ENCODE peak calls at places on chromosomes 5 and 9, in nine cellular contexts. One of them, this sample, is unnamed.

GRCh38 chr9:134585746-134586706 is 55.6 kb upstream of the COL5A1 start:
- DNase-seq in mucosa of gallbladder: no peak
- DNase-seq in GF-D8: no peak
- DNase-seq in upper lobe of right lung: peak; percentile 44
- DNase-seq in NCI-H82: no peak
- DNase-seq in NCI-H446 treated with DMSO at 0.1 percent for 48 hours: no peak
- DNase-seq in AG09319: no peak
- DNase-seq in NCI-H460: no peak
- DNase-seq in sciatic nerve: peak; percentile 47
- DNase-seq in this sample: no peak

GRCh38 chr9:16612627-16613026 is 257.8 kb downstream of the BNC2 start:
- DNase-seq in NCI-H446 treated with DMSO at 0.1 percent for 48 hours: no peak
- DNase-seq in AG09319: no peak
- DNase-seq in mucosa of gallbladder: no peak
- DNase-seq in NCI-H82: no peak
- DNase-seq in sciatic nerve: no peak
- DNase-seq in upper lobe of right lung: no peak
- DNase-seq in NCI-H460: no peak
- DNase-seq in GF-D8: no peak
- DNase-seq in this sample: no peak

GRCh38 chr9:6845881-6846280 is 88.1 kb downstream of the KDM4C start:
- DNase-seq in mucosa of gallbladder: no peak
- DNase-seq in NCI-H460: no peak
- DNase-seq in upper lobe of right lung: no peak
- DNase-seq in AG09319: no peak
- DNase-seq in NCI-H446 treated with DMSO at 0.1 percent for 48 hours: no peak
- DNase-seq in sciatic nerve: no peak
- DNase-seq in NCI-H82: peak; percentile 33
- DNase-seq in GF-D8: no peak
- DNase-seq in this sample: no peak

GRCh38 chr5:139678751-139679750 is 30.9 kb downstream of the CXXC5 start:
- DNase-seq in AG09319: no peak
- DNase-seq in mucosa of gallbladder: no peak
- DNase-seq in NCI-H460: no peak
- DNase-seq in sciatic nerve: no peak
- DNase-seq in upper lobe of right lung: no peak
- DNase-seq in NCI-H82: peak; percentile 30
- DNase-seq in NCI-H446 treated with DMSO at 0.1 percent for 48 hours: no peak
- DNase-seq in GF-D8: peak; percentile 35
- DNase-seq in this sample: no peak

GRCh38 chr9:117704024-117704575 is at the start of gene TLR4:
- DNase-seq in sciatic nerve: peak; percentile 78
- DNase-seq in NCI-H82: no peak
- DNase-seq in mucosa of gallbladder: peak; percentile 57
- DNase-seq in NCI-H446 treated with DMSO at 0.1 percent for 48 hours: no peak
- DNase-seq in GF-D8: peak; percentile 53
- DNase-seq in upper lobe of right lung: peak; percentile 73
- DNase-seq in NCI-H460: no peak
- DNase-seq in AG09319: peak; percentile 25
- DNase-seq in this sample: no peak

GRCh38 chr5:58188287-58188651 is 271.6 kb downstream of the PLK2 start:
- DNase-seq in mucosa of gallbladder: peak; percentile 20
- DNase-seq in NCI-H460: peak; percentile 95
- DNase-seq in GF-D8: no peak
- DNase-seq in upper lobe of right lung: no peak
- DNase-seq in AG09319: peak; percentile 59
- DNase-seq in NCI-H82: no peak
- DNase-seq in NCI-H446 treated with DMSO at 0.1 percent for 48 hours: no peak
- DNase-seq in sciatic nerve: no peak
- DNase-seq in this sample: peak; percentile 60

GRCh38 chr5:175678074-175678473 is 20.2 kb downstream of the HRH2 start:
- DNase-seq in mucosa of gallbladder: no peak
- DNase-seq in NCI-H460: no peak
- DNase-seq in NCI-H446 treated with DMSO at 0.1 percent for 48 hours: no peak
- DNase-seq in sciatic nerve: no peak
- DNase-seq in NCI-H82: no peak
- DNase-seq in AG09319: no peak
- DNase-seq in GF-D8: no peak
- DNase-seq in upper lobe of right lung: no peak
- DNase-seq in this sample: no peak

GRCh38 chr5:109105631-109106267 is 304.0 kb downstream of the PJA2 start:
- DNase-seq in NCI-H446 treated with DMSO at 0.1 percent for 48 hours: peak; percentile 86
- DNase-seq in NCI-H82: peak; percentile 42
- DNase-seq in NCI-H460: no peak
- DNase-seq in upper lobe of right lung: no peak
- DNase-seq in AG09319: peak; percentile 76
- DNase-seq in mucosa of gallbladder: no peak
- DNase-seq in GF-D8: no peak
- DNase-seq in sciatic nerve: no peak
- DNase-seq in this sample: peak; percentile 82

GRCh38 chr5:176780951-176781350 is 29.4 kb upstream of the UNC5A start:
- DNase-seq in GF-D8: no peak
- DNase-seq in NCI-H82: no peak
- DNase-seq in mucosa of gallbladder: no peak
- DNase-seq in sciatic nerve: peak; percentile 38
- DNase-seq in NCI-H446 treated with DMSO at 0.1 percent for 48 hours: no peak
- DNase-seq in upper lobe of right lung: peak; percentile 64
- DNase-seq in AG09319: no peak
- DNase-seq in NCI-H460: no peak
- DNase-seq in this sample: no peak

GRCh38 chr5:115472601-115473000 is 72.0 kb downstream of the FEM1C start:
- DNase-seq in NCI-H460: no peak
- DNase-seq in mucosa of gallbladder: no peak
- DNase-seq in upper lobe of right lung: no peak
- DNase-seq in NCI-H82: no peak
- DNase-seq in sciatic nerve: no peak
- DNase-seq in AG09319: no peak
- DNase-seq in GF-D8: no peak
- DNase-seq in NCI-H446 treated with DMSO at 0.1 percent for 48 hours: peak; percentile 61
- DNase-seq in this sample: no peak

GRCh38 chr9:81321551-81321950 is 367.8 kb downstream of the TLE1 start:
- DNase-seq in GF-D8: no peak
- DNase-seq in AG09319: no peak
- DNase-seq in mucosa of gallbladder: no peak
- DNase-seq in NCI-H460: no peak
- DNase-seq in NCI-H82: no peak
- DNase-seq in sciatic nerve: no peak
- DNase-seq in NCI-H446 treated with DMSO at 0.1 percent for 48 hours: no peak
- DNase-seq in upper lobe of right lung: no peak
- DNase-seq in this sample: no peak

GRCh38 chr5:80238778-80239679 is 16.8 kb downstream of the SERINC5 start:
- DNase-seq in GF-D8: no peak
- DNase-seq in NCI-H446 treated with DMSO at 0.1 percent for 48 hours: peak; percentile 44
- DNase-seq in upper lobe of right lung: no peak
- DNase-seq in sciatic nerve: peak; percentile 81
- DNase-seq in AG09319: no peak
- DNase-seq in NCI-H82: peak; percentile 33
- DNase-seq in mucosa of gallbladder: peak; percentile 68
- DNase-seq in NCI-H460: no peak
- DNase-seq in this sample: no peak

GRCh38 chr5:16935271-16936149 is 578 bp downstream of the MYO10 start:
- DNase-seq in NCI-H446 treated with DMSO at 0.1 percent for 48 hours: no peak
- DNase-seq in GF-D8: no peak
- DNase-seq in NCI-H460: peak; percentile 31
- DNase-seq in upper lobe of right lung: peak; percentile 79
- DNase-seq in sciatic nerve: peak; percentile 76
- DNase-seq in NCI-H82: peak; percentile 67
- DNase-seq in AG09319: no peak
- DNase-seq in mucosa of gallbladder: no peak
- DNase-seq in this sample: no peak

GRCh38 chr9:13163946-13164345 is 115.5 kb downstream of the MPDZ start:
- DNase-seq in AG09319: no peak
- DNase-seq in sciatic nerve: no peak
- DNase-seq in NCI-H460: no peak
- DNase-seq in upper lobe of right lung: no peak
- DNase-seq in NCI-H82: no peak
- DNase-seq in NCI-H446 treated with DMSO at 0.1 percent for 48 hours: no peak
- DNase-seq in mucosa of gallbladder: no peak
- DNase-seq in GF-D8: no peak
- DNase-seq in this sample: no peak

GRCh38 chr5:1003296-1003937 is 5.2 kb upstream of the NKD2 start:
- DNase-seq in NCI-H82: peak; percentile 13
- DNase-seq in GF-D8: no peak
- DNase-seq in mucosa of gallbladder: no peak
- DNase-seq in NCI-H460: no peak
- DNase-seq in AG09319: no peak
- DNase-seq in sciatic nerve: peak; percentile 57
- DNase-seq in NCI-H446 treated with DMSO at 0.1 percent for 48 hours: no peak
- DNase-seq in upper lobe of right lung: peak; percentile 75
- DNase-seq in this sample: no peak

GRCh38 chr5:154288145-154288544 is 97.6 kb downstream of the GALNT10 start:
- DNase-seq in mucosa of gallbladder: peak; percentile 74
- DNase-seq in NCI-H82: peak; percentile 22
- DNase-seq in NCI-H460: no peak
- DNase-seq in AG09319: peak; percentile 48
- DNase-seq in upper lobe of right lung: no peak
- DNase-seq in sciatic nerve: no peak
- DNase-seq in NCI-H446 treated with DMSO at 0.1 percent for 48 hours: peak; percentile 6
- DNase-seq in GF-D8: no peak
- DNase-seq in this sample: no peak

GRCh38 chr5:116242363-116242762 is 157.5 kb downstream of the COMMD10 start:
- DNase-seq in NCI-H446 treated with DMSO at 0.1 percent for 48 hours: peak; percentile 29
- DNase-seq in NCI-H82: no peak
- DNase-seq in upper lobe of right lung: no peak
- DNase-seq in NCI-H460: no peak
- DNase-seq in mucosa of gallbladder: no peak
- DNase-seq in AG09319: peak; percentile 19
- DNase-seq in sciatic nerve: no peak
- DNase-seq in GF-D8: no peak
- DNase-seq in this sample: no peak

GRCh38 chr5:120072054-120072453 is 392.0 kb upstream of the PRR16 start:
- DNase-seq in upper lobe of right lung: no peak
- DNase-seq in GF-D8: no peak
- DNase-seq in mucosa of gallbladder: no peak
- DNase-seq in NCI-H460: no peak
- DNase-seq in sciatic nerve: no peak
- DNase-seq in NCI-H446 treated with DMSO at 0.1 percent for 48 hours: no peak
- DNase-seq in NCI-H82: no peak
- DNase-seq in AG09319: no peak
- DNase-seq in this sample: no peak

GRCh38 chr5:90802695-90803317 is 244.2 kb downstream of the ADGRV1 start:
- DNase-seq in NCI-H460: peak; percentile 43
- DNase-seq in upper lobe of right lung: no peak
- DNase-seq in NCI-H82: peak; percentile 53
- DNase-seq in mucosa of gallbladder: no peak
- DNase-seq in AG09319: no peak
- DNase-seq in GF-D8: no peak
- DNase-seq in NCI-H446 treated with DMSO at 0.1 percent for 48 hours: peak; percentile 4
- DNase-seq in sciatic nerve: no peak
- DNase-seq in this sample: no peak

GRCh38 chr9:33988219-33988890 is 60.3 kb downstream of the UBAP2 start:
- DNase-seq in AG09319: no peak
- DNase-seq in NCI-H446 treated with DMSO at 0.1 percent for 48 hours: no peak
- DNase-seq in GF-D8: no peak
- DNase-seq in sciatic nerve: no peak
- DNase-seq in mucosa of gallbladder: no peak
- DNase-seq in NCI-H460: no peak
- DNase-seq in NCI-H82: no peak
- DNase-seq in upper lobe of right lung: no peak
- DNase-seq in this sample: no peak

GRCh38 chr5:151150484-151151262 is 6.9 kb downstream of the ANXA6 start:
- DNase-seq in GF-D8: peak; percentile 96
- DNase-seq in NCI-H460: no peak
- DNase-seq in NCI-H82: peak; percentile 14
- DNase-seq in mucosa of gallbladder: peak; percentile 13
- DNase-seq in upper lobe of right lung: no peak
- DNase-seq in AG09319: no peak
- DNase-seq in sciatic nerve: no peak
- DNase-seq in NCI-H446 treated with DMSO at 0.1 percent for 48 hours: no peak
- DNase-seq in this sample: no peak

GRCh38 chr5:139392678-139393496 is 2.0 kb downstream of the PROB1 start:
- DNase-seq in NCI-H446 treated with DMSO at 0.1 percent for 48 hours: no peak
- DNase-seq in upper lobe of right lung: peak; percentile 84
- DNase-seq in AG09319: no peak
- DNase-seq in GF-D8: peak; percentile 40
- DNase-seq in mucosa of gallbladder: peak; percentile 56
- DNase-seq in sciatic nerve: no peak
- DNase-seq in NCI-H460: peak; percentile 29
- DNase-seq in NCI-H82: peak; percentile 75
- DNase-seq in this sample: no peak

GRCh38 chr5:135129307-135129706 is 95.3 kb upstream of the PITX1 start:
- DNase-seq in upper lobe of right lung: no peak
- DNase-seq in sciatic nerve: no peak
- DNase-seq in NCI-H446 treated with DMSO at 0.1 percent for 48 hours: no peak
- DNase-seq in mucosa of gallbladder: peak; percentile 54
- DNase-seq in GF-D8: no peak
- DNase-seq in NCI-H82: no peak
- DNase-seq in NCI-H460: no peak
- DNase-seq in AG09319: no peak
- DNase-seq in this sample: no peak

GRCh38 chr5:170625221-170626165 is 121.7 kb downstream of the KCNIP1 start:
- DNase-seq in NCI-H460: no peak
- DNase-seq in NCI-H446 treated with DMSO at 0.1 percent for 48 hours: no peak
- DNase-seq in sciatic nerve: peak; percentile 36
- DNase-seq in mucosa of gallbladder: no peak
- DNase-seq in AG09319: no peak
- DNase-seq in NCI-H82: no peak
- DNase-seq in GF-D8: no peak
- DNase-seq in upper lobe of right lung: peak; percentile 28
- DNase-seq in this sample: no peak

GRCh38 chr9:95854386-95855015 is 21.0 kb upstream of the ERCC6L2 start:
- DNase-seq in upper lobe of right lung: no peak
- DNase-seq in mucosa of gallbladder: no peak
- DNase-seq in GF-D8: no peak
- DNase-seq in NCI-H82: no peak
- DNase-seq in sciatic nerve: no peak
- DNase-seq in NCI-H460: no peak
- DNase-seq in NCI-H446 treated with DMSO at 0.1 percent for 48 hours: peak; percentile 5
- DNase-seq in AG09319: no peak
- DNase-seq in this sample: peak; percentile 33

This sample was measured in AG09309.